ENCODE peak calls at places on chromosomes 4 and X, in six cellular contexts. P, H, J, I, C and A are unnamed samples.

GRCh38 chr4:168304744-168305459 is 13.7 kb downstream of the DDX60 start:
- DNase-seq in J (no peak), P (peak), I (no peak), C (no peak), H (peak), A (peak)

GRCh38 chr4:144350706-144351105 is 210.2 kb upstream of the GYPA start:
- DNase-seq in C (no peak), P (peak), I (no peak), H (peak), J (no peak), A (no peak)

GRCh38 chrX:53089224-53089842 is 4.6 kb upstream of the KANTR start:
- DNase-seq in J (no peak), H (peak), I (peak), C (no peak), P (no peak), A (no peak)

GRCh38 chr4:17670423-17670822 is 56.0 kb downstream of the MED28 start:
- DNase-seq in H (no peak), I (no peak), P (no peak), J (no peak), C (no peak), A (no peak)

GRCh38 chrX:126238220-126238619 is 72.1 kb upstream of the DCAF12L2 start:
- DNase-seq in P (no peak), J (no peak), H (no peak), I (no peak), C (peak), A (no peak)

GRCh38 chrX:134660627-134661026 is 2.4 kb upstream of the PLAC1 start:
- DNase-seq in C (no peak), H (no peak), J (no peak), I (no peak), P (no peak), A (no peak)

GRCh38 chrX:110964761-110965160 is 131.2 kb upstream of the PAK3 start:
- DNase-seq in J (no peak), H (no peak), C (no peak), P (no peak), I (no peak), A (no peak)

GRCh38 chr4:41567186-41567585 is 29.2 kb downstream of the LIMCH1 start:
- DNase-seq in C (no peak), J (no peak), H (no peak), P (no peak), I (no peak), A (no peak)

GRCh38 chr4:25663778-25664177 is 8.1 kb downstream of the SLC34A2 start:
- DNase-seq in P (no peak), C (no peak), I (no peak), J (no peak), H (no peak), A (no peak)

GRCh38 chr4:125719987-125720386 is 405.2 kb downstream of the FAT4 start:
- DNase-seq in C (no peak), H (peak), J (no peak), I (no peak), P (peak), A (no peak)

GRCh38 chr4:154466336-154466735 is 25.3 kb downstream of the DCHS2 start:
- DNase-seq in C (no peak), J (no peak), P (no peak), I (no peak), H (no peak), A (no peak)

GRCh38 chr4:147975902-147976301 is 244.0 kb downstream of the ARHGAP10 start:
- DNase-seq in H (peak), C (no peak), J (no peak), I (no peak), P (peak), A (no peak)

GRCh38 chr4:157804986-157805385 is 367.8 kb downstream of the GASK1B start:
- DNase-seq in I (no peak), H (no peak), J (no peak), P (no peak), C (no peak), A (no peak)

GRCh38 chrX:153646620-153647373 is at the start of gene DUSP9:
- DNase-seq in C (peak), I (peak), P (no peak), J (peak), H (no peak), A (no peak)

GRCh38 chrX:152646961-152647360 is 9.3 kb downstream of the GABRQ start:
- DNase-seq in I (no peak), P (no peak), C (no peak), H (no peak), J (no peak), A (no peak)

GRCh38 chr4:10773010-10773409 is 88.4 kb upstream of the CLNK start:
- DNase-seq in J (no peak), P (no peak), H (no peak), I (no peak), C (no peak), A (no peak)

GRCh38 chr4:55437356-55437796 is 41.6 kb downstream of the TMEM165 start:
- DNase-seq in J (no peak), C (no peak), H (peak), P (no peak), I (no peak), A (no peak)

GRCh38 chr4:165470009-165470408 is 91.2 kb downstream of the CPE start:
- DNase-seq in P (no peak), J (no peak), C (no peak), I (no peak), H (no peak), A (no peak)
- H3K27ac ChIP-seq in P (no peak), J (no peak), C (no peak), I (no peak), H (no peak), A (no peak)

GRCh38 chr4:7653510-7654414 is 219.0 kb upstream of the PSAPL1 start:
- DNase-seq in C (peak), I (no peak), H (no peak), J (peak), P (no peak), A (no peak)
- H3K27ac ChIP-seq in C (no peak), I (no peak), H (no peak), J (no peak), P (no peak), A (no peak)

GRCh38 chr4:3813151-3813905 is 47.1 kb downstream of the ADRA2C start:
- DNase-seq in P (no peak), H (no peak), I (no peak), C (peak), J (peak), A (no peak)

GRCh38 chr4:3812211-3812934 is 46.2 kb downstream of the ADRA2C start:
- DNase-seq in J (peak), P (no peak), I (no peak), C (peak), H (no peak), A (no peak)

GRCh38 chr4:3816256-3816825 is 50.2 kb downstream of the ADRA2C start:
- DNase-seq in I (no peak), C (peak), H (no peak), P (no peak), J (peak), A (no peak)

GRCh38 chr4:3811621-3812020 is 45.4 kb downstream of the ADRA2C start:
- DNase-seq in I (no peak), J (peak), C (peak), P (no peak), H (no peak), A (no peak)

GRCh38 chr4:3814026-3814570 is 47.9 kb downstream of the ADRA2C start:
- DNase-seq in P (no peak), J (peak), H (no peak), I (no peak), C (peak), A (no peak)
- H3K27ac ChIP-seq in P (no peak), J (no peak), H (no peak), I (no peak), C (no peak), A (no peak)

DNA sequence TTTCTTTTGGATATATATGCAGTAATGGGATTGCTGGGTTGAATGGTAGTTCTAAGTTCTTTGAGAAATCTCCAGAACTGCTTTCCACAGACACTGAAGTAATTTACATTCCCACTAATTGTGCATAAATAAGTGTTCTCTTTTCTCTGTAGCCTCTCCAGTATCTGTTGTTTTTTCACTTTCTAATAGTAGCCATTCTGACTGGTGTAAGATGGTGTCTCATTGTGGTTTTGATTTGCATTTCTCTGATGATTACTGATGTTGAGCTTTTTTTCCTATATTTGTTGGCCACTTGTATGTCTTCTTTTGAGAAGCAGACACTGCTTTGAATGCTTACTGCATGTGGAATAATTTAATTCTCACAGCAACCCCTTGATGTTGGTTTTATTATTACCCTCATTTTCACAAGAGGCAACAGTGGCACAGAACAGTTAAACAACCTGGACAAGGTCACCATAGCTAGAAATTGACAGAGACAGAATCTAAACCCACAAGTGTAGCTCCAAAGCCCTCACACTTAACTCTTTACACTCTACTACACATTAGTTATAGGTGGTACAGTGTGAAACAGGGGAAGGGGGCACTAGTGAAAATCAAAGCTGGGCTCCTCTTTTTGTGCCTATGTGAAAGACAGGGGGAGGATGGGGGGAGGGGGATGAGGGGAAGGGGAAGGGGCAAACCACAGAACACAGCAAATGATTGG is 96.1 kb downstream of the REELD1 start:
- DNase-seq in C (no peak), H (no peak), I (no peak), P (no peak), J (no peak), A (no peak)
- H3K27ac ChIP-seq in C (no peak), H (no peak), I (no peak), P (no peak), J (no peak), A (no peak)